ENCODE peak calls at places on chromosomes 2 and 18, in eight cellular contexts. Q is WTC11, Y is transverse colon, K is NB4, R is GM13977, A is HFF-Myc, P is pancreas, J is MCF 10A. X is an unnamed sample.
A peak's percentile ranks its signal among the peaks of the same experiment; 100 is the strongest.

GRCh38 chr2:168137510-168138180 is 109.8 kb downstream of the STK39 start:
- DNase-seq in Q (no peak), Y (no peak), K (no peak), R (no peak), A (no peak), P (no peak), J (no peak), X (no peak)

GRCh38 chr18:11260963-11261441 is 111.6 kb upstream of the PIEZO2 start:
- DNase-seq in Q (peak; percentile 17), Y (no peak), K (no peak), R (no peak), A (no peak), P (no peak), J (no peak), X (no peak)

GRCh38 chr2:85433511-85434089 is 15.1 kb downstream of the SH2D6 start:
- DNase-seq in Q (no peak), Y (peak; percentile 79), K (no peak), R (no peak), A (peak; percentile 90), P (peak; percentile 76), J (peak; percentile 96), X (no peak)

GRCh38 chr18:63890226-63890949 is 2.9 kb downstream of the SERPINB2 start:
- DNase-seq in Q (no peak), Y (no peak), K (no peak), R (no peak), A (no peak), P (no peak), J (no peak), X (no peak)

GRCh38 chr18:73639788-73640187 is 507.8 kb downstream of the FBXO15 start:
- DNase-seq in Q (no peak), Y (no peak), K (no peak), R (no peak), A (no peak), P (no peak), J (no peak), X (no peak)

GRCh38 chr2:8984152-8984551 is 19.3 kb downstream of the MBOAT2 start:
- DNase-seq in Q (no peak), Y (no peak), K (peak; percentile 46), R (no peak), A (no peak), P (no peak), J (peak; percentile 24), X (no peak)

GRCh38 chr2:55168221-55169154 is 63.6 kb downstream of the CLHC1 start:
- DNase-seq in Q (no peak), Y (peak; percentile 54), K (peak; percentile 80), R (peak; percentile 43), A (no peak), P (peak; percentile 36), J (peak; percentile 72), X (no peak)

GRCh38 chr2:142100967-142101366 is 29.8 kb downstream of the LRP1B start:
- DNase-seq in Q (no peak), Y (no peak), K (no peak), R (no peak), A (no peak), P (no peak), J (peak; percentile 6), X (no peak)

GRCh38 chr2:61993422-61994024 is 88.0 kb downstream of the COMMD1 start:
- DNase-seq in Q (no peak), Y (peak; percentile 22), K (peak; percentile 80), R (peak; percentile 49), A (peak; percentile 6), P (no peak), J (peak; percentile 54), X (no peak)

GRCh38 chr2:171963198-171963597 is 36.6 kb upstream of the METAP1D start:
- DNase-seq in Q (no peak), Y (no peak), K (no peak), R (no peak), A (no peak), P (no peak), J (no peak), X (no peak)

GRCh38 chr18:25669741-25670140 is 317.8 kb upstream of the ZNF521 start:
- DNase-seq in Q (no peak), Y (no peak), K (no peak), R (no peak), A (no peak), P (no peak), J (no peak), X (no peak)

GRCh38 chr2:6337123-6337830 is 528.4 kb downstream of the CMPK2 start:
- DNase-seq in Q (no peak), Y (no peak), K (no peak), R (no peak), A (no peak), P (no peak), J (no peak), X (no peak)

GRCh38 chr2:68807821-68808266 is 63.4 kb downstream of the BMP10 start:
- DNase-seq in Q (no peak), Y (peak; percentile 30), K (peak; percentile 93), R (no peak), A (no peak), P (no peak), J (peak; percentile 91), X (no peak)

GRCh38 chr2:238305965-238306679 is 14.2 kb upstream of the TRAF3IP1 start:
- DNase-seq in Q (no peak), Y (peak; percentile 53), K (no peak), R (no peak), A (no peak), P (no peak), J (no peak), X (no peak)

GRCh38 chr2:238302751-238303150 is 14.3 kb upstream of the PER2 start:
- DNase-seq in Q (peak; percentile 8), Y (no peak), K (no peak), R (no peak), A (no peak), P (no peak), J (no peak), X (peak; percentile 76)

GRCh38 chr2:238306680-238306998 is 13.7 kb upstream of the TRAF3IP1 start:
- DNase-seq in Q (no peak), Y (no peak), K (no peak), R (no peak), A (no peak), P (no peak), J (no peak), X (peak; percentile 37)

GRCh38 chr2:238304116-238304515 is 15.7 kb upstream of the PER2 start:
- DNase-seq in Q (no peak), Y (no peak), K (no peak), R (no peak), A (no peak), P (no peak), J (no peak), X (peak; percentile 52)

DNA sequence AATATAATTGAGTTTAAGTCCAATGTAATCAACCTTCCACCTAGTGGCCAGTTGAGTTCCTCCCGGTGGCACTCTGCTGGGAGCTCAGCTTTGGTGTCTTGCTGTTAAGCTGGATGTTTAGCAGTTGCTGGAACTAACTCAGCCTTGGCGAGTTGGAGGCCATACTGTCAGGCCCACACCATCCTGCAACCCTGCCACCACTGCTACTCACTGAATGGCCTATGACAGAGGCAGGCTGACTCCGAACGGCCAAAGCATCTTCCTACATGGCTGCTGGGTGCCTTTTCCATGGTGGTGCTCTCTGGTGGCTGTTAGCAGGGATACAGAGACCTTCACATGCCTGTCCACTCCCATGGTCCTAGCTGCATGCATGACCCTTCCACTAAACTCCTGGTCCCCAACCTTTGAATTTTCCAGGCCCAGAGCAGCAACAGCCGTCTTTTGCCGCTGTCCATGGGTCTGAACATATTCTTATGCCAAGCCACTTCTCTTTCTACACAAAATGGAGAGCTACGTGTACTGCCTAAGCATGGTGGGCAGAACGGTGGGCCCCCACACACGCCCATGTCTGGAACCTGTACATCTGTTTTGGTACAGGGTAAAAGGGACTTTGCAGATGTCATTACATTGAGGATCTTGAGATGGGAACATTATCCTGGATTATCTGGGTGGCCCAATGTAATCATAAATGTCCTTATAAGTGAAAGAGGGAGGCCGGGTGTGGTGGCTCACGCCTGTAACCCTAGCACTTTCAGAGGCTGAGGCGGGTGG is 15.0 kb upstream of the TRAF3IP1 start:
- DNase-seq in Q (no peak), Y (no peak), K (peak; percentile 23), R (no peak), A (no peak), P (no peak), J (peak; percentile 48), X (no peak)
- TF ChIP-seq CTCF in Q (no peak), Y (peak; percentile 57), K (peak; percentile 3), R (peak; percentile 17), A (peak; percentile 18), P (no peak), J (peak; percentile 42), X (peak; percentile 25)

DNA sequence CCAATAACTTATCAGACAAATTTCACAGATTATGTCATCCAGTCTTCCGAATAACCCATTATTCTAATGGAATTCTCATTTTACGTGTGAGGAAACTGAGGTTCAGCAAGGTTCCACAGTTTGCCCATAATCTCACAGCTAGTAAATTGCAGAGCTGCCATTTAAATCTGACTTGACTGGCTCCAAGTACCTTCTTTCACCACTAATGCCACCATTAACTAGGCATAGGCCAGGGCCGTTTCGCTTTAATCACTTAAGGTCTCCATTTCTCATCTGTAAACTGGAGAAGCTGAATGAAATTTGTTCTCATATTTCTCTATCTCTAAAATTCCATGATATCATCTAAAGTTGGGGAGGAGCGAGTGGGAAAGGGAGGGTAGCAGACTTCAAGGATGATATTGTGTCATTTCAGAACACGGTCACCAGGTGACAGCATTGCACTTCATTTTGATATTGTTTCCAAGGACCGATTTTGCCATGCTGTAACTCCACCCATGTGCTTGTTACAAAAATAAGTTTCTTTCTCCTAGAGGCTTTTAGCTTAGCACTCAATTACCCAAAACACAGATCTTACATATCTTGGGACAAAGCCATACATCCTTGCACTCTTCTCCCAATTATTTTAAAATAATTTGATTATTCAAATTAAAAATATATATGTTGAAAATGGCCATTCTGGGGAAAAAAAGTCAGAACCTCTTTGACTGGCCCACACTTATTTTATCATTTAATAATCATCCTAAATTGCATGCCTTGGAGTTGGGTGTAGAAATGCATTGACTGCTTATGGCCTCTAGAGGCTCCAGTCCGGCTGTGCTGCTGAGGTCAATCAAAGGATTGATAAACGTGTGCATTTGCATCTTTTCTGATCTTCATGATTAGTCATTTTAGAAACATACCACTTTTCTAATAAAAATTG is 123.8 kb downstream of the AKAIN1 start:
- DNase-seq in Q (no peak), Y (peak; percentile 32), K (peak; percentile 58), R (peak; percentile 36), A (no peak), P (no peak), J (no peak), X (no peak)
- TF ChIP-seq CTCF in Q (no peak), Y (peak; percentile 58), K (peak; percentile 26), R (peak; percentile 70), A (peak; percentile 9), P (peak; percentile 10), J (peak; percentile 63), X (peak; percentile 80)

GRCh38 chr2:75772908-75773630 is 62.4 kb upstream of the GCFC2 start:
- DNase-seq in Q (peak; percentile 16), Y (no peak), K (no peak), R (no peak), A (no peak), P (no peak), J (no peak), X (no peak)
- TF ChIP-seq CTCF in Q (no peak), Y (no peak), K (no peak), R (no peak), A (no peak), P (no peak), J (no peak), X (no peak)

DNA sequence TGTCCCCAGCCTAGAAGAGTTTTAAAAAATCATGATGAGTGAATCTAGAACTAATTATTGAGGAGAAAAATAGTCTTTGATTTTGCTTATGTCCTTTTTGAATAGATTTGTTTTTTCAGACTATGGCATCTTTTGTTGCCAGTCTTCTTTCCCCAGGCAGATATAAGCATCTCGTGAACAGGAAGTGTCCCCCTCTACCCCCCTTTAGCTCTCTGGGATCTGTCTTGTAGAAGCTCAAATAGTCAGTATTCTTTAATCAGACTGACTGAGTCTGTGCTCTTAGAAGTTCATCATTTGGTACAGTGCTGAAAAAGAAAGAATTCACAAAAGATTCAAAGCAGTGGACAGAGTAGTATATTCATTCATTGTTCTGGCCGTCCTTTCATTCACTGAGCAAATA is 10.4 kb downstream of the PRKCE start:
- DNase-seq in Q (no peak), Y (no peak), K (no peak), R (no peak), A (no peak), P (no peak), J (no peak), X (no peak)
- TF ChIP-seq CTCF in Q (no peak), Y (no peak), K (no peak), R (no peak), A (no peak), P (no peak), J (no peak), X (no peak)